ENCODE peak calls at places on chromosomes 13 and 19, in five cellular contexts. I is body of pancreas, D is AG04449, K is HL-60, W is fibroblast of lung. O is an unnamed sample.

GRCh38 chr13:30959678-30960077 is 27.2 kb downstream of the TEX26 start:
- DNase-seq in I (no peak), D (no peak), K (no peak), W (no peak), O (no peak)

GRCh38 chr19:14081797-14082674 is 3.5 kb downstream of the C19orf67 start:
- DNase-seq in I (peak), D (no peak), K (no peak), W (no peak), O (no peak)

GRCh38 chr13:25833761-25834160 is 218.1 kb downstream of the SHISA2 start:
- DNase-seq in I (no peak), D (no peak), K (no peak), W (no peak), O (no peak)

GRCh38 chr19:3404324-3405260 is 38.2 kb downstream of the NFIC start:
- DNase-seq in I (peak), D (no peak), K (no peak), W (peak), O (no peak)

GRCh38 chr13:114105351-114106225 is 26.8 kb downstream of the RASA3 start:
- DNase-seq in I (no peak), D (no peak), K (no peak), W (no peak), O (no peak)

GRCh38 chr13:73891805-73892204 is 242.4 kb downstream of the KLF12 start:
- DNase-seq in I (no peak), D (no peak), K (no peak), W (no peak), O (no peak)

GRCh38 chr19:38289955-38290354 is 14.1 kb upstream of the C19orf33 start:
- DNase-seq in I (no peak), D (no peak), K (no peak), W (no peak), O (no peak)

GRCh38 chr19:52963229-52963760 is 614 bp upstream of the ZNF816 start:
- DNase-seq in I (peak), D (no peak), K (no peak), W (no peak), O (no peak)

GRCh38 chr19:29532097-29532496 is 6.3 kb downstream of the VSTM2B start:
- DNase-seq in I (no peak), D (no peak), K (no peak), W (no peak), O (no peak)

GRCh38 chr13:46831588-46832194 is 34.7 kb upstream of the ESD start:
- DNase-seq in I (peak), D (no peak), K (no peak), W (peak), O (peak)

GRCh38 chr13:60158321-60158801 is 5.4 kb downstream of the DIAPH3 start:
- DNase-seq in I (no peak), D (no peak), K (no peak), W (no peak), O (no peak)

GRCh38 chr19:15280048-15280725 is 47.9 kb upstream of the EPHX3 start:
- DNase-seq in I (no peak), D (no peak), K (no peak), W (peak), O (no peak)

GRCh38 chr19:12521996-12522395 is 29.3 kb downstream of the ZNF564 start:
- DNase-seq in I (no peak), D (no peak), K (no peak), W (no peak), O (no peak)

GRCh38 chr19:30001301-30001700 is 59.3 kb downstream of the URI1 start:
- DNase-seq in I (no peak), D (no peak), K (no peak), W (no peak), O (no peak)

GRCh38 chr13:99471231-99472202 is 29.8 kb upstream of the TM9SF2 start:
- DNase-seq in I (no peak), D (no peak), K (no peak), W (peak), O (no peak)

GRCh38 chr19:11179716-11180297 is 17.5 kb downstream of the KANK2 start:
- DNase-seq in I (no peak), D (no peak), K (no peak), W (no peak), O (no peak)

GRCh38 chr13:94701313-94702180 is 10.8 kb downstream of the SOX21 start:
- DNase-seq in I (no peak), D (no peak), K (no peak), W (no peak), O (no peak)

GRCh38 chr19:32976223-32976805 is 4.3 kb downstream of the FAAP24 start:
- DNase-seq in I (peak), D (no peak), K (no peak), W (peak), O (peak)

GRCh38 chr13:48231080-48231479 is 1.9 kb upstream of the ITM2B start:
- DNase-seq in I (no peak), D (no peak), K (no peak), W (peak), O (no peak)

GRCh38 chr13:96388598-96388997 is 298.7 kb downstream of the HS6ST3 start:
- DNase-seq in I (no peak), D (no peak), K (no peak), W (no peak), O (no peak)

GRCh38 chr19:45114116-45114515 is 21.1 kb downstream of the PPP1R37 start:
- DNase-seq in I (no peak), D (no peak), K (no peak), W (no peak), O (no peak)

GRCh38 chr19:45119582-45119981 is 26.6 kb downstream of the PPP1R37 start:
- DNase-seq in I (no peak), D (no peak), K (no peak), W (no peak), O (no peak)

GRCh38 chr19:45115809-45116615 is 23.0 kb downstream of the PPP1R37 start:
- DNase-seq in I (no peak), D (no peak), K (peak), W (no peak), O (no peak)

GRCh38 chr19:45117666-45118065 is 24.7 kb downstream of the PPP1R37 start:
- DNase-seq in I (no peak), D (no peak), K (no peak), W (no peak), O (no peak)

GRCh38 chr19:45117167-45117594 is 24.2 kb downstream of the PPP1R37 start:
- DNase-seq in I (no peak), D (no peak), K (no peak), W (no peak), O (peak)
- H3K4me3 ChIP-seq in I (no peak), D (no peak), K (no peak), W (no peak), O (no peak)

GRCh38 chr19:953501-954271 is 27.9 kb downstream of the ARID3A start:
- DNase-seq in I (no peak), D (no peak), K (no peak), W (no peak), O (no peak)

GRCh38 chr19:954672-955494 is 29.0 kb downstream of the ARID3A start:
- DNase-seq in I (no peak), D (no peak), K (no peak), W (no peak), O (peak)

GRCh38 chr19:952049-952679 is 26.3 kb downstream of the ARID3A start:
- DNase-seq in I (no peak), D (no peak), K (no peak), W (no peak), O (no peak)

GRCh38 chr19:954272-954671 is 28.4 kb downstream of the ARID3A start:
- DNase-seq in I (no peak), D (no peak), K (no peak), W (no peak), O (no peak)

DNA sequence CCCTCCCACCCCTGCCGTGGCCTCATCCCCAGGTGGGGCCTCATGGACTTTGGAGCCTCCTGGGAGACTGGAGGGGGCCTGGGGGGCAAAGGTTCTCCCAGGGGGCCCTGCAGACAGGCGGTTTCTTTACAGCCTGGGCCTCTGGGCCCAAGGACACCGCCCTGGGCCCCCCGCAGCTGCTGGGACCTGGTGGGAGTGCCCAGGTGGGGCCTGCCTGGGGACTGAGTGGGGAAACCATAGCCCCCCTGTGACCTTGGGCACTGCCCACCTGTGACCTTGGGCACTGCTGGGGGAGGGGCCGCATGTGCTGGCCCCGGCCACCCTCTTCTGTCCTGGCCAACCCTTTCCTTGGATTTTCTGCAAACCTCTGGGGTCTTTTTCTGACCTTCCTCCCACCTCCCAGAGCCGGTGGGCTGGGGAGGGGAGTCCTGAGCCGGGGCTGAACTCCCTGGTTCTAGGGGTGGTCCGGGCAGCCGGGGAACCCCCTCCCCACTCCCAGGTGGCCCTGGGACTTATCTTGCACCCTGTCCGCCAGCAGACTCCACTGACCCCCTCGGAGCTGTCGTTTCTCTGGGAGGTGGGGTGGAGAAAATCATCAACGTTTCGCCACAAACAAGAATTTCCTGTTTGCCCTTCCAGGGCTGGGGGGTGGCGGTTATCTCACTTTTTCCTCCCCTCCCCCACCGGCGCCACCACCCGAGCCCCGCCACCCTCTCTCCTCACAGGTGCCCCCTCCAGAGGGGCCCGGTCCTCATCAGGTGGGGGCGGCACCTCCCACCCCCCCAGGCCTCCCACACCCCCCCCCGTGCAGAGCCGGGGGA is 27.1 kb downstream of the ARID3A start:
- DNase-seq in I (peak), D (no peak), K (no peak), W (no peak), O (no peak)
- TF ChIP-seq CTCF in I (no peak), D (no peak), K (no peak), W (no peak), O (no peak)

GRCh38 chr19:40907968-40908735 is 26.1 kb upstream of the CYP2A7 start:
- DNase-seq in I (peak), D (no peak), K (peak), W (no peak), O (no peak)
- H3K4me3 ChIP-seq in I (no peak), D (no peak), K (peak), W (no peak), O (no peak)

DNA sequence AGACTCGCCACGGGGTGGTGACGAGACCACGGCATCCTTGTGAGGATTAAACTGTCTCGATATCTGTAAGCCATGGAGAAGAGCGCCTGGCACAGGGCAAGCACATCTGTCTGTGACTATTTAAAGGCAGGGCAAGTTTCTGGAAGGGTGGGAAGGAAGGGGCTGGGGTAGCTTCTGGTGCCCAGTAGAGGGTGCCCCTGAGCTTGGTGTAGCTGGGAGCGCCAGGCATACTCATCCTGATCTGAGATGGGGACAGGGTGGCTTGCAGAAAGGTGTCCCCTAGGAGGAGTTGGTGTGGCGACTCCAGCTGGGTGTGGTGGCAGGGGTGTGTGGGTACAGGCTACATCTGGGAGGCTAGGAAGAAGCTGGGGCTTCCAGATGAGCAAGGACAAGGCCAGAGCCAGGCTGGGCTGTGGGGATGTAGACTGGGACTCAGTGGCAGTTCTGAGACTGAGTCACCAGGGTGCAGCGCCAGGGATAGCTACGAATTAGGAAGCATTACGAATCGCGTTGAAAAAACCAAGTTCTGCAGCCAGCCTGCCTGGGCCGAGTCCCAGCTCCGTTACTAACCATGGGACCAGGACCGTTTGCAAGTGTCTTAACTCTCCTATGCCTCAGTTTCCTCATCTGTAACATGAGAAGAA is 23.1 kb upstream of the ASPDH start:
- DNase-seq in I (no peak), D (no peak), K (no peak), W (no peak), O (no peak)
- TF ChIP-seq CTCF in I (no peak), D (no peak), K (no peak), W (no peak), O (peak)

DNA sequence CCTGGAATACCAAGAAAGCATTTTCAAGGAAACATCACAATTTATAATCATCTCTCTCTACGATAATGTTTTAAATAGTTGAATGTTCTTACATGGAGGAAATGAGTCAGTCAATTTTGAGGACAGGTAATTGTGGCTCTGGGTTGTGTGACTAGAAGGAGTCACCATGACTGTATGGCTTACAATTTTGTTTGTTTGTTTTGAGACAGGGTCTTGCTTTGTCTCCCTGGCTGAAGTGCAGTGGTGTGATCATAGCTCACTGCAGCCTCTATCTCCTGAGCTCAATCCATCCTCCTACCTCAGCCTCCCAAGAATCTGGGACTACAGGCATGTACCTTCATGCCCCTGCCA is 47.4 kb downstream of the COG3 start:
- DNase-seq in I (no peak), D (no peak), K (no peak), W (no peak), O (no peak)
- H3K4me3 ChIP-seq in I (no peak), D (no peak), K (no peak), W (no peak), O (no peak)

GRCh38 chr19:16325161-16325527 is 518 bp downstream of the KLF2 start:
- DNase-seq in I (peak), D (no peak), K (no peak), W (no peak), O (no peak)
- TF ChIP-seq CTCF in I (no peak), D (peak), K (no peak), W (no peak), O (peak)

GRCh38 chr13:66661336-66661735 is 568.8 kb downstream of the PCDH9 start:
- DNase-seq in I (no peak), D (no peak), K (no peak), W (no peak), O (no peak)

GRCh38 chr13:66659291-66660012 is 570.7 kb downstream of the PCDH9 start:
- DNase-seq in I (no peak), D (no peak), K (no peak), W (peak), O (no peak)

GRCh38 chr13:66657165-66657895 is 572.8 kb downstream of the PCDH9 start:
- DNase-seq in I (peak), D (peak), K (no peak), W (peak), O (no peak)

GRCh38 chr13:66663206-66663605 is 566.9 kb downstream of the PCDH9 start:
- DNase-seq in I (no peak), D (no peak), K (no peak), W (no peak), O (no peak)

GRCh38 chr13:66660013-66660804 is 569.9 kb downstream of the PCDH9 start:
- DNase-seq in I (no peak), D (no peak), K (no peak), W (peak), O (no peak)
- H3K4me3 ChIP-seq in I (no peak), D (no peak), K (no peak), W (no peak), O (no peak)

GRCh38 chr19:21087871-21088270 is 5.9 kb downstream of the ZNF714 start:
- DNase-seq in I (no peak), D (no peak), K (no peak), W (no peak), O (no peak)
- TF ChIP-seq CTCF in I (no peak), D (no peak), K (no peak), W (no peak), O (no peak)

O was measured in GM12864.